ENCODE peak calls at places on chromosomes 7 and 10, in four cellular contexts. V, Q, S and K are unnamed samples.

GRCh38 chr10:30816812-30817193 is 187.2 kb upstream of the LYZL2 start:
- DNase-seq in Q (no peak), V (no peak), S (no peak), K (no peak)

GRCh38 chr7:157302314-157302711 is 34.5 kb upstream of the DNAJB6 start:
- DNase-seq in Q (peak; percentile 86), V (no peak), S (peak; percentile 80), K (peak; percentile 17)

GRCh38 chr10:116470071-116470470 is 42.4 kb downstream of the PNLIPRP3 start:
- DNase-seq in Q (no peak), V (no peak), S (no peak), K (no peak)

GRCh38 chr7:132614428-132615076 is 38.3 kb upstream of the PLXNA4 start:
- DNase-seq in Q (no peak), S (no peak), V (no peak), K (no peak)

GRCh38 chr7:141158562-141158961 is 84.7 kb downstream of the TMEM178B start:
- DNase-seq in Q (no peak), V (no peak), S (no peak), K (peak; percentile 67)

GRCh38 chr10:76350583-76350982 is 919.2 kb downstream of the LRMDA start:
- DNase-seq in Q (no peak), S (no peak), V (no peak), K (no peak)

GRCh38 chr10:33341638-33342037 is 7.2 kb upstream of the NRP1 start:
- DNase-seq in S (no peak), Q (no peak), V (no peak), K (no peak)

GRCh38 chr10:73931767-73932624 is 21.1 kb downstream of the PLAU start:
- DNase-seq in S (peak; percentile 44), V (no peak), Q (peak; percentile 61), K (no peak)

GRCh38 chr7:40682696-40683095 is 547.9 kb downstream of the SUGCT start:
- DNase-seq in S (no peak), Q (no peak), V (no peak), K (no peak)

GRCh38 chr10:93452143-93452542 is 30.0 kb downstream of the MYOF start:
- DNase-seq in S (no peak), Q (no peak), V (no peak), K (no peak)

GRCh38 chr10:93068411-93069244 is 5.1 kb upstream of the CYP26A1 start:
- DNase-seq in V (no peak), Q (no peak), S (no peak), K (no peak)

GRCh38 chr7:44217852-44218402 is 17.1 kb downstream of the YKT6 start:
- DNase-seq in S (no peak), V (no peak), Q (no peak), K (no peak)

GRCh38 chr10:99329238-99329890 is at the start of gene CNNM1:
- DNase-seq in V (no peak), S (no peak), Q (peak; percentile 16), K (no peak)

GRCh38 chr10:24346877-24347505 is 138.1 kb downstream of the KIAA1217 start:
- DNase-seq in V (no peak), Q (no peak), S (no peak), K (no peak)

GRCh38 chr7:98462926-98463325 is 62.0 kb upstream of the BAIAP2L1 start:
- DNase-seq in V (no peak), S (no peak), Q (no peak), K (no peak)

GRCh38 chr10:80442879-80443278 is 11.2 kb upstream of the TSPAN14 start:
- DNase-seq in V (no peak), S (no peak), Q (no peak), K (no peak)